ENCODE peak calls at places on chromosomes 11 and 22, in seven cellular contexts. J, C, U, L, X, P and N are unnamed samples. For H3K4me1, the result is how much of the 10 kb centered on the place peaks cover.

GRCh38 chr22:25167082-25167481 is 32.6 kb upstream of the CRYBB3 start:
- DNase-seq in J (no peak), C (no peak), U (no peak), L (no peak), X (no peak), P (peak), N (no peak)

GRCh38 chr22:21713428-21714058 is 22.1 kb downstream of the YPEL1 start:
- DNase-seq in J (no peak), C (no peak), U (no peak), L (no peak), X (no peak), P (no peak), N (no peak)

GRCh38 chr11:29318134-29318845 is 698.5 kb downstream of the KCNA4 start:
- DNase-seq in J (no peak), C (no peak), U (no peak), L (no peak), X (peak), P (no peak), N (no peak)

GRCh38 chr22:45688606-45689080 is 17.0 kb downstream of the ATXN10 start:
- DNase-seq in J (no peak), C (no peak), U (no peak), L (no peak), X (peak), P (peak), N (no peak)

GRCh38 chr11:73143126-73143838 is 1.2 kb upstream of the FCHSD2 start:
- DNase-seq in J (peak), C (no peak), U (no peak), L (peak), X (peak), P (peak), N (no peak)

GRCh38 chr11:75465701-75466531 is 32.9 kb upstream of the KLHL35 start:
- DNase-seq in J (peak), C (no peak), U (no peak), L (no peak), X (peak), P (no peak), N (no peak)

GRCh38 chr11:13207665-13208594 is 69.7 kb upstream of the BMAL1 start:
- DNase-seq in J (peak), C (no peak), U (no peak), L (peak), X (peak), P (peak), N (peak)

GRCh38 chr11:64409707-64410395 is 50.9 kb downstream of the RPS6KA4 start:
- DNase-seq in J (no peak), C (peak), U (no peak), L (no peak), X (peak), P (no peak), N (peak)

GRCh38 chr11:86016451-86016850 is 52.4 kb downstream of the PICALM start:
- DNase-seq in J (no peak), C (no peak), U (no peak), L (no peak), X (no peak), P (no peak), N (no peak)

GRCh38 chr11:116134450-116134849 is 630.2 kb upstream of the CADM1 start:
- DNase-seq in J (no peak), C (no peak), U (no peak), L (no peak), X (no peak), P (no peak), N (no peak)

GRCh38 chr11:86765146-86765663 is 35.1 kb upstream of the PRSS23 start:
- DNase-seq in J (no peak), C (no peak), U (no peak), L (no peak), X (peak), P (no peak), N (no peak)

GRCh38 chr11:125995313-125995712 is 49.5 kb downstream of the VSIG10L2 start:
- DNase-seq in J (no peak), C (no peak), U (no peak), L (no peak), X (no peak), P (no peak), N (no peak)

GRCh38 chr11:132604446-132604845 is 927.9 kb downstream of the OPCML start:
- DNase-seq in J (no peak), C (no peak), U (no peak), L (no peak), X (peak), P (no peak), N (no peak)

GRCh38 chr11:38095268-38095667 is 1497.2 kb upstream of the RAG2 start:
- DNase-seq in J (no peak), C (no peak), U (no peak), L (no peak), X (no peak), P (no peak), N (no peak)
- H3K4me1 ChIP-seq in J (under half), C (under half), U (under half), L (under half), X (under half), P (under half), N (under half)

DNA sequence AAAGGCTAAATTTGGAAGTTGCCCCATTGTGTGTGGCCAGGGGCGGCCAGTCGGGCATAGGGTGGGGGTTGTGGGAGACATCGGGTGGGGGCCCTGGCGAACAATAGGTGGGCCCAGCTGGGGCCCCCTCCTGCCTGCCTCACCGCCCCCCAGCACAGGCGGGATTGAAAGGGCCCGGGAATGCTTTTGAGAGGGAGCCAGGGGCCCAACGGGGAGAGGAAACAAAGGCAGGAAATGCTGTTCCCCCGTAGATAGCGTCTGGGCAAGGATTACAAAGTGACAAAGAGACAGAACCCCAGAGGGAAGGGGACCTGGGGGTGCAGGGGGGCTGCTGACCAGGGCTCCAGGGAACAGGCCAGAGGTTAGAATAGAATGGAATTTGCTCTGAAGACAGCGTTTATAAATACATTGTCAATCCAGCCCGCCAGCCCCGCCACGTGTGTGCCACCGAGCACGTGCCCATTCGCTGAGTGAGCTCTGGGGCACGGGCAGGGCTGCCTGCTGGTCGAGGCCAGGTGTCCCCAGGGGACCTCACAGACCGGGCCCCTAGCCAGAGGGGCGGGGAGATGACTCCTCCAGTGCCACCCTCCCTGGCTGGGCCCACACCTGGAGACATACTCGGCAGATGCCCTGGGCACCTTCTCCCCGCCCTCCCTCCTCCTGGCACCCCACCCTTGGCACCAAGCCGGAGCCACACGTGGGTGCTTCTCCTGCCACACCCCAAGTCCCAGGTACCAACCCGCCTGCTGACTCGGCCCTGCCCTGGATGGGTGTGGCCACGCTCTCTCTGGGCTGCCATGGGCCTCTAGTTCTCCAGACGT is 9.7 kb downstream of the PDGFB start:
- DNase-seq in J (peak), C (no peak), U (peak), L (peak), X (no peak), P (peak), N (no peak)
- H3K27ac ChIP-seq in J (peak), C (no peak), U (peak), L (peak), X (no peak), P (no peak), N (peak)

GRCh38 chr22:37182949-37183245 is 5.2 kb downstream of the C1QTNF6 start:
- DNase-seq in J (no peak), C (no peak), U (no peak), L (no peak), X (no peak), P (no peak), N (no peak)
- H3K4me1 ChIP-seq in J (under half), C (under half), U (half or more), L (under half), X (under half), P (under half), N (under half)

GRCh38 chr11:122149232-122149631 is 33.2 kb upstream of the BLID start:
- DNase-seq in J (no peak), C (no peak), U (no peak), L (no peak), X (no peak), P (no peak), N (no peak)
- H3K27ac ChIP-seq in J (no peak), C (no peak), U (no peak), L (no peak), X (no peak), P (no peak), N (no peak)

DNA sequence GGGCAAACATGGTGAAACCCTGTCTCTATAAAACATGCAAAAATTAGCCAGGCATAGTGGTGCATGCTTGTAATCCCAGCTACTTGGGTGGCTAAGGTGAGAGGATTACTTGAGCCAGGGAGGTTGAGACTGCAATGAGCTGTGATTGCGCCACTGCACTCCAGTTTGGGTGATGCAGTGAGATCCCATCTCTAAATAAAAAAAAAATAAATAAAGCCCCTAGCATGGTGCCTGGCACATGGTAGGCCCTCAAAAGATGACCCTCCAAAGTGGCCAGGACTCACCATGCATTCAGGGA is 74.6 kb downstream of the PTPRJ start:
- DNase-seq in J (no peak), C (no peak), U (no peak), L (no peak), X (no peak), P (no peak), N (no peak)
- H3K4me1 ChIP-seq in J (under half), C (under half), U (under half), L (under half), X (under half), P (under half), N (under half)

DNA sequence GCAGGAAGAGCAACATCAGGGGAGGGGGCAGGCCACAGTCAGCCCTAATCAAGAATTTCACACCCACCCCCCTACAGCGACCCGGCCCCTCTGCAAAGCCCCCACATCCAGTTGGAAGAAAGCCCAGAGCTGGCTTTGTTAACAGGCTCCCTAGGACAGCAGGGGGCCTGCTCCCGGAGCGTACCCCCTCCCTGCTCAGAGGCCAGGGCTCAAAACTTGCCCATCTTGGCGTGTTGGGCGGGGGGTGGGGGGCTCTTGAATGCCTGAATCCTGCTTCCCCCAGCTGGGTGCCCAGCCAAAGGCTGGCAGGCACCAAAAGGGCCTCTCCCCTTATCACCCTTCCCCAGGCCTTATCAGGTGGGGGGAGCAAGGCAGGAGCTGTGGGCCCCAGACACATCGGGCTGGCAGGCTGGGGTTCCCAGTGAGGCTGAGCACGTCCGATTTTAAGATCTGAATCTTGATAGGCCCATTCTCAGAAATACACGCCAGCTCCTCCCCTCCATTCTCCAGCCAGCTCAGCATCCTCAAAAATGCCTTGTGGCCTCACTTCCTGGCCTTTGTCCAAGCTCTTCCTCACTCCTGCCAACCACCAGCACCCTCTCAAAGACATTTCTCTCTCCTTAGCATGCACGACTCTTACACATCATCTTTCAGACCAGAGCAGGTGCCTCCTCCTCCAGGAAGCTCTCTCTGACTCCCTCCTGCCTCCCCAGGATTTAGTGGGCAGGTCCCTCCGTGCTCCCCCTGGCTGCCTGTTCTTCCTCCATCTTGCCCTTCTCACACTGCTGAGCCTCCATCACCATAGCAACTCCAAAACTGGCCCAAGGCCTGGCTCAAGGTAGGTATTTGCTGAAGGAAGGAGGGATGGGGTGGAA is 384.8 kb downstream of the MN1 start:
- DNase-seq in J (peak), C (no peak), U (no peak), L (no peak), X (peak), P (no peak), N (no peak)
- H3K27ac ChIP-seq in J (no peak), C (no peak), U (no peak), L (no peak), X (no peak), P (no peak), N (no peak)

GRCh38 chr22:38698407-38699094 is 2.2 kb downstream of the JOSD1 start:
- DNase-seq in J (no peak), C (no peak), U (no peak), L (no peak), X (no peak), P (no peak), N (no peak)

GRCh38 chr22:38697055-38697980 is 3.4 kb downstream of the JOSD1 start:
- DNase-seq in J (peak), C (no peak), U (no peak), L (peak), X (peak), P (peak), N (no peak)

GRCh38 chr22:38694945-38695344 is 5.8 kb downstream of the JOSD1 start:
- DNase-seq in J (peak), C (no peak), U (no peak), L (no peak), X (no peak), P (peak), N (no peak)

GRCh38 chr22:38699143-38699542 is 1.6 kb downstream of the JOSD1 start:
- DNase-seq in J (peak), C (no peak), U (no peak), L (no peak), X (no peak), P (peak), N (no peak)

GRCh38 chr22:38696606-38697005 is 4.1 kb downstream of the JOSD1 start:
- DNase-seq in J (peak), C (no peak), U (no peak), L (peak), X (peak), P (peak), N (no peak)
- H3K4me1 ChIP-seq in J (half or more), C (under half), U (half or more), L (under half), X (under half), P (under half), N (under half)